ENCODE peak calls at places on chromosomes 12 and 14, in six cellular contexts. A is tibial nerve, V is IMR-90, S is A549, W is HCT116, E is heart left ventricle. O is an unnamed sample.

GRCh38 chr12:57127101-57127709 is 1.1 kb upstream of the LRP1 start:
- DNase-seq in S (peak), W (peak), V (no peak), A (peak), E (peak), O (peak)

GRCh38 chr12:94145231-94145979 is 3.0 kb upstream of the PLXNC1 start:
- DNase-seq in V (peak), A (no peak), E (no peak), S (no peak), W (peak), O (no peak)

GRCh38 chr14:103846569-103847438 is 571 bp downstream of the PPP1R13B start:
- DNase-seq in S (no peak), W (no peak), A (no peak), V (no peak), E (peak), O (no peak)

GRCh38 chr12:84822541-84822940 is 90.1 kb downstream of the SLC6A15 start:
- DNase-seq in E (no peak), S (no peak), V (peak), A (no peak), W (no peak), O (no peak)

GRCh38 chr12:107139787-107140186 is 46.4 kb upstream of the CRY1 start:
- DNase-seq in A (no peak), V (no peak), W (no peak), E (no peak), S (no peak), O (no peak)

GRCh38 chr12:47843226-47843980 is 23.7 kb upstream of the HDAC7 start:
- DNase-seq in S (no peak), E (no peak), W (no peak), A (no peak), V (no peak), O (no peak)

GRCh38 chr14:50955373-50956043 is 11.2 kb upstream of the PYGL start:
- DNase-seq in S (peak), V (peak), W (peak), E (no peak), A (peak), O (peak)

GRCh38 chr12:109757671-109758265 is 44.1 kb downstream of the FAM222A start:
- DNase-seq in S (no peak), V (no peak), E (peak), W (no peak), A (no peak), O (no peak)

GRCh38 chr14:86912689-86913088 is 1080.3 kb downstream of the GALC start:
- DNase-seq in S (no peak), E (no peak), A (no peak), V (peak), W (no peak), O (no peak)

GRCh38 chr14:91780452-91780851 is 48.6 kb upstream of the CATSPERB start:
- DNase-seq in W (no peak), S (no peak), A (no peak), E (no peak), V (no peak), O (no peak)

GRCh38 chr12:112979281-112979680 is 962 bp downstream of the OAS2 start:
- DNase-seq in E (no peak), V (no peak), W (no peak), A (no peak), S (no peak), O (peak)

GRCh38 chr14:88872976-88873375 is 48.5 kb downstream of the TTC8 start:
- DNase-seq in V (no peak), S (no peak), E (no peak), A (no peak), W (no peak), O (no peak)

GRCh38 chr12:13152756-13153155 is 43.8 kb upstream of the EMP1 start:
- DNase-seq in W (no peak), V (no peak), S (no peak), A (no peak), E (no peak), O (no peak)

GRCh38 chr12:31589896-31590729 is 823 bp downstream of the DENND5B start:
- DNase-seq in A (peak), W (peak), V (peak), S (peak), E (peak), O (peak)
- TF ChIP-seq POLR2A in A (no peak), W (peak), V (peak), S (no peak), E (no peak), O (no peak)

GRCh38 chr14:96229315-96229714 is 24.7 kb downstream of the BDKRB2 start:
- DNase-seq in E (no peak), V (no peak), S (no peak), A (no peak), W (no peak), O (no peak)
- TF ChIP-seq CTCF in E (no peak), V (no peak), S (no peak), A (no peak), W (no peak), O (no peak)

DNA sequence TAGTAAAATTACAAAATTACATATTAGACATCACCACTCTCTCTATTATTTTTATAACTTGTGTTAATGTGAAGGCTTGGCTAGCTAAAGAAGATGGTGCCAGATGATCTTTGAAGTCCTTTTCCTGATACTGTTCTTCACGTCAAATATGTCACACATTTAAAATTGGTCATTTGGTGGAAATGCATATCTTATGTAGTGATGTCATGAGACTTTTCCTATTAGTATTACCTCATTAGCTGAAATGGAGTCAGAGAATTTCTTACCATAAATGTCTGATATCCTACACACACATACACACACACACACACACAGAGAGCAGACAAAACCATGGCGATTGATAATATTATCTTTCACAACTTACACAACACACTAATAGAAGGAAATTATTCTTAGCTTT is 124.8 kb upstream of the PTPRB start:
- DNase-seq in V (no peak), E (no peak), W (no peak), A (no peak), S (no peak), O (no peak)
- H3K4me3 ChIP-seq in V (no peak), E (no peak), W (no peak), A (no peak), S (no peak), O (no peak)

DNA sequence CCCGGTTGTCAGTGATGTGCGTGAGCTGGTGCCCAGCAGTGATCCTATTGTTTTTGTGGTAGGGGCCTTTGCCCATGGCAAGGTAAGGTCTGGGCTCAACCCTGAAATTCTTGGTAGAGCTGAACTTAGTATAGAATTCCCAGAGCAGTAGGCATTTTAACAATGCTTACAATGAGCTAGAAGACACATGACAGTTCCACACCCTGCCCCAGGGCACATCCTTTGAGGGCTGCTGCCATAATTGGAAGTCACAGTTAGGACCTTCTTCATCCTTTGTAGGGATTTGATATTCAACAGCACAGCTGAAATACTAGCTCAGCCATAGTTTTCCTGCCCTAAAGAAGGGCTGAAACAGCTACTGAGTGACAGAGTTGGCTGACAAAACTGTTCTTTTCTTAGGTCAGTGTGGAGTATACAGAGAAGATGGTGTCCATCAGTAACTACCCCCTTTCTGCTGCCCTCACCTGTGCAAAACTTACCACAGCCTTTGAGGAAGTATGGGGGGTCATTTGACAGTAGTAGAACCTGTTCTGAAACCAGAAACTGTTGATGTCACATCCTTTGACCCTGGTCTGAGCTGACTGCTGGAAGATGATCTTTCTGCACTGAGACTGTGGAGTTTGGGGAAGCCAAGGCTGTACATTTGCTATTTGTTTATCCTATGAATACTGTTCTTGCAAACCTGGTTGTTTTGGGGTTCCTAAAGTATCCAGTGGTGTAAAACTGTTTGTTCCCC is 4.8 kb downstream of the EMG1 start:
- DNase-seq in W (no peak), A (no peak), V (no peak), E (no peak), S (no peak), O (no peak)
- TF ChIP-seq POLR2A in W (no peak), A (no peak), V (no peak), E (no peak), S (no peak), O (no peak)

GRCh38 chr12:131834798-131835615 is 6.8 kb downstream of the MMP17 start:
- DNase-seq in E (peak), V (no peak), A (no peak), W (no peak), S (no peak), O (no peak)

GRCh38 chr12:131833896-131834641 is 5.9 kb downstream of the MMP17 start:
- DNase-seq in S (no peak), E (no peak), V (peak), W (no peak), A (no peak), O (no peak)

GRCh38 chr12:131836714-131837397 is 8.7 kb downstream of the MMP17 start:
- DNase-seq in W (no peak), V (no peak), S (no peak), A (no peak), E (no peak), O (no peak)

GRCh38 chr12:131835616-131836171 is 7.5 kb downstream of the MMP17 start:
- DNase-seq in S (no peak), A (no peak), V (no peak), W (no peak), E (no peak), O (no peak)

DNA sequence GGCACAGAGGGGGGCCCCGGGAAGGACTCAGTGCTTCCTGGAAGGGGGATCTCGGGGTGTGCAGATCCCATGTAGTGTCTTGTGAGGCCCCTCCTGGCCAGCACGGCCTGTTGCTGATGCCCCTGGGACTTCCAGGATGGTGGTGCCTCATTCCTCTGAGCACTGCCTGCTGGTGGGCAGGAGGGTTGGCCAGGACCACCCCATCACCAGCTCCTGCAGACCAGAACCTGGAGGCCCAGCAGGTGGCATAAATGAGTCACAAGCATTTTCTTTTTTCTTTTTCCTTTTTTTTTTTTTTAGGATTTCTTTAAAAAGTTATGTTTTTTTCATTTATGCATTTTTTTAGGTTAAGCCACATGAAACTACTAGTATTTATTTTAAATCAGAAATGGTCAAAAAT is 8.0 kb downstream of the MMP17 start:
- DNase-seq in W (no peak), V (peak), E (no peak), S (no peak), A (no peak), O (no peak)
- TF ChIP-seq CTCF in W (peak), V (peak), E (peak), S (peak), A (no peak), O (no peak)

GRCh38 chr12:119988788-119989618 is at the start of gene BICDL1:
- DNase-seq in A (peak), W (peak), V (peak), S (peak), E (peak), O (peak)

GRCh38 chr12:119992129-119992705 is 3.2 kb downstream of the BICDL1 start:
- DNase-seq in E (no peak), S (no peak), V (no peak), W (no peak), A (no peak), O (no peak)

GRCh38 chr12:119989619-119990381 is 764 bp downstream of the BICDL1 start:
- DNase-seq in E (peak), S (peak), W (no peak), A (peak), V (peak), O (peak)

GRCh38 chr12:119988440-119988787 is 622 bp upstream of the BICDL1 start:
- DNase-seq in E (no peak), A (no peak), V (peak), W (no peak), S (peak), O (no peak)

DNA sequence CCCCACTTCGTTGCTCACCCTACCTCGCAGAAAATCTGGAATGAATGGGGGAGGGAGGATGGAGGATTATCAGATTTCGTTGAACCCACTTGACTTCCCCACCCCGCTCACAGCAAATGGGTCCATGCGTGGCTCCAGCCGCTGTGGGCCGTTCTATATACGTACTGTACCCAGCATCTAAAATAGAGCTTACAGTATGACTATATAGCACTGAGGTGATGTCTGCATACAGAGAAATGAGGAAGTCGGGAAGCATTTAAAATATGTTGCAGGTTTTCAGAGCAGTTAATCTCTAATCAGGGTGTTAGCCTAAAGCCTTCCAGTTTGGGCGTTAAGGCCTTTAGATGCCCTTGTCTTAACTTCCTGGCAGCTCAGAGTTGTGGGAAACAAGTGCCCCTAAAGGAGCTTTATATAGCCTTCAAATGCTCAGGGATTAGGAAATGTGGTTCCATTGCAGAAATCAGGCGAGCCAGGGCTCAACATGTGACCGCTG is 1.4 kb downstream of the BICDL1 start:
- DNase-seq in W (no peak), V (no peak), E (no peak), A (no peak), S (no peak), O (no peak)
- H3K4me3 ChIP-seq in W (peak), V (no peak), E (no peak), A (no peak), S (peak), O (peak)

DNA sequence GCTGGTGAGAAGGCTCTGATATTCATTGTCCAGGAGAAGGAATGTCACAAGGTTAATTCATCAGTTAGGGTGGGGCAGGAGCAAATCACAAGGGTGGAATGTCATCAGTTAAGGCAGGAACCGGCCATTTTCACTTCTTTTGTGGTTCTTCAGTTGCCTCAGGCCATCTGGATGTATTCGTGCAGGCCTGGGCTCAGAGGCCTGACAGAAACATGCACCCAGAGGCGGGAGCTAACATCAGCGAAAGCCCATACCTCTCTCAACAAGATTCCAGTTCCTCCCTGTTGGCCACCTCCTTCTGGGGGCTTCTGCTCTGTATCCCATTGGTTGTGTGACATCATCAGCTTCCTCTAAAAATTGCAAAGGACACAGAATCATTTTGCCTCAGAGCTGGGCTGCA is 134.3 kb downstream of the ZNF664 start:
- DNase-seq in E (no peak), V (no peak), S (no peak), A (no peak), W (no peak), O (no peak)
- TF ChIP-seq POLR2A in E (no peak), V (no peak), S (no peak), A (no peak), W (no peak), O (no peak)

GRCh38 chr12:4268549-4269181 is 4.9 kb upstream of the CCND2 start:
- DNase-seq in E (no peak), V (no peak), S (no peak), W (no peak), A (no peak), O (no peak)
- TF ChIP-seq CTCF in E (no peak), V (no peak), S (no peak), W (no peak), A (no peak), O (no peak)

GRCh38 chr12:21529456-21529855 is 3.4 kb downstream of the SPX start:
- DNase-seq in S (no peak), W (no peak), E (no peak), A (no peak), V (no peak), O (no peak)

GRCh38 chr12:21526721-21527345 is 737 bp downstream of the SPX start:
- DNase-seq in A (no peak), E (no peak), S (no peak), W (no peak), V (no peak), O (no peak)

GRCh38 chr12:21526053-21526452 is at the start of gene SPX:
- DNase-seq in E (no peak), W (no peak), S (peak), A (no peak), V (peak), O (no peak)

GRCh38 chr12:21527451-21528180 is 1.5 kb downstream of the SPX start:
- DNase-seq in E (peak), W (no peak), S (peak), V (peak), A (no peak), O (peak)

DNA sequence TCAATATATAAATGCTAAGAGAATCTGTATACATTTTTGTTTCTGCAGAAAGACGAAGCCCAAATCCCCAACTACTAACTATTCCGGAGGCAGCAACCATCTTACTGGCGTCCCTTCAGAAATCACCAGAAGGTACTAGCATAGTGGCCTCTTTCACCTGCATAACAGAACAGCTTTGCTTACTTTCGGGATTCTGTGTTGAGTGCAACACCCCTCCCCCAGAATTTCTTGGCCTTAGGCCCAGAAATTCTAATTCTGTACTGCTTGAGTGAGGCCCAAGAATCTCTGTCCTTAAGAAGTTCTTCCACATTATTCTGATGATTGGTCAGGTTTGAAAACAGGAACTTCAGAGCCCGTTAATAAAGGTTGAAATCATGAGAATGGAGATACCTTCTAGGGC is 2.9 kb downstream of the SPX start:
- DNase-seq in V (no peak), S (no peak), A (no peak), W (no peak), E (no peak), O (no peak)
- H3K4me3 ChIP-seq in V (no peak), S (no peak), A (no peak), W (no peak), E (no peak), O (no peak)

O was measured in prostate gland.